ENCODE peak calls at places on chromosome 3, in ten cellular contexts. G is ovary; A is transverse colon; V is OCI-LY7; C is CD8-positive, alpha-beta memory T cell; E is vagina; J is SJCRH30; U is suprapubic skin; D is aorta; N is WERI-Rb-1. Q is an unnamed sample.

GRCh38 chr3:195616681-195617080 is 32.9 kb upstream of the APOD start:
- DNase-seq in G (no peak), A (no peak), V (no peak), C (no peak), E (no peak), J (no peak), U (no peak), D (no peak), N (no peak), Q (peak)

GRCh38 chr3:157232146-157232545 is 72.2 kb upstream of the CCNL1 start:
- DNase-seq in G (no peak), A (no peak), V (no peak), C (no peak), E (no peak), J (no peak), U (no peak), D (no peak), N (no peak), Q (no peak)

GRCh38 chr3:172176385-172176784 is 137.0 kb downstream of the FNDC3B start:
- DNase-seq in G (no peak), A (no peak), V (no peak), C (no peak), E (no peak), J (no peak), U (no peak), D (no peak), N (no peak), Q (no peak)

GRCh38 chr3:39278616-39278935 is 1.3 kb downstream of the CX3CR1 start:
- DNase-seq in G (no peak), A (no peak), V (no peak), C (no peak), E (peak), J (no peak), U (no peak), D (no peak), N (no peak), Q (no peak)

GRCh38 chr3:14440168-14440518 is 37.7 kb downstream of the SLC6A6 start:
- DNase-seq in G (no peak), A (no peak), V (no peak), C (no peak), E (no peak), J (no peak), U (no peak), D (no peak), N (no peak), Q (no peak)

GRCh38 chr3:121894191-121894990 is at the start of gene SLC15A2:
- DNase-seq in G (no peak), A (no peak), V (no peak), C (no peak), E (no peak), J (no peak), U (no peak), D (no peak), N (peak), Q (no peak)

GRCh38 chr3:43693594-43693993 is 2.9 kb downstream of the ABHD5 start:
- DNase-seq in G (no peak), A (no peak), V (no peak), C (no peak), E (no peak), J (no peak), U (no peak), D (no peak), N (no peak), Q (no peak)

GRCh38 chr3:163878396-163878795 is 1199.9 kb downstream of the SI start:
- DNase-seq in G (no peak), A (no peak), V (peak), C (no peak), E (no peak), J (no peak), U (no peak), D (no peak), N (no peak), Q (no peak)

GRCh38 chr3:43539321-43539720 is 82.5 kb downstream of the ANO10 start:
- DNase-seq in G (no peak), A (no peak), V (no peak), C (no peak), E (no peak), J (no peak), U (no peak), D (no peak), N (no peak), Q (no peak)

GRCh38 chr3:59771760-59772159 is 721.9 kb upstream of the CFAP20DC start:
- DNase-seq in G (no peak), A (no peak), V (no peak), C (no peak), E (no peak), J (no peak), U (no peak), D (no peak), N (no peak), Q (no peak)

GRCh38 chr3:147405552-147406254 is 640 bp downstream of the ZIC4 start:
- DNase-seq in G (no peak), A (no peak), V (no peak), C (no peak), E (peak), J (no peak), U (no peak), D (no peak), N (no peak), Q (peak)

GRCh38 chr3:5302661-5303060 is 115.2 kb downstream of the EDEM1 start:
- DNase-seq in G (no peak), A (no peak), V (no peak), C (no peak), E (no peak), J (no peak), U (no peak), D (no peak), N (no peak), Q (no peak)

GRCh38 chr3:52039426-52039825 is 16.9 kb downstream of the DUSP7 start:
- DNase-seq in G (no peak), A (no peak), V (no peak), C (no peak), E (no peak), J (no peak), U (no peak), D (no peak), N (no peak), Q (no peak)
- H3K27ac ChIP-seq in G (no peak), A (no peak), V (no peak), C (no peak), E (peak), J (peak), U (peak), D (no peak), N (no peak), Q (peak)

GRCh38 chr3:8914491-8914890 is 48.8 kb downstream of the RAD18 start:
- DNase-seq in G (no peak), A (no peak), V (no peak), C (no peak), E (no peak), J (no peak), U (no peak), D (no peak), N (no peak), Q (no peak)
- H3K27ac ChIP-seq in G (no peak), A (no peak), V (no peak), C (no peak), E (no peak), J (no peak), U (no peak), D (no peak), N (no peak), Q (no peak)

DNA sequence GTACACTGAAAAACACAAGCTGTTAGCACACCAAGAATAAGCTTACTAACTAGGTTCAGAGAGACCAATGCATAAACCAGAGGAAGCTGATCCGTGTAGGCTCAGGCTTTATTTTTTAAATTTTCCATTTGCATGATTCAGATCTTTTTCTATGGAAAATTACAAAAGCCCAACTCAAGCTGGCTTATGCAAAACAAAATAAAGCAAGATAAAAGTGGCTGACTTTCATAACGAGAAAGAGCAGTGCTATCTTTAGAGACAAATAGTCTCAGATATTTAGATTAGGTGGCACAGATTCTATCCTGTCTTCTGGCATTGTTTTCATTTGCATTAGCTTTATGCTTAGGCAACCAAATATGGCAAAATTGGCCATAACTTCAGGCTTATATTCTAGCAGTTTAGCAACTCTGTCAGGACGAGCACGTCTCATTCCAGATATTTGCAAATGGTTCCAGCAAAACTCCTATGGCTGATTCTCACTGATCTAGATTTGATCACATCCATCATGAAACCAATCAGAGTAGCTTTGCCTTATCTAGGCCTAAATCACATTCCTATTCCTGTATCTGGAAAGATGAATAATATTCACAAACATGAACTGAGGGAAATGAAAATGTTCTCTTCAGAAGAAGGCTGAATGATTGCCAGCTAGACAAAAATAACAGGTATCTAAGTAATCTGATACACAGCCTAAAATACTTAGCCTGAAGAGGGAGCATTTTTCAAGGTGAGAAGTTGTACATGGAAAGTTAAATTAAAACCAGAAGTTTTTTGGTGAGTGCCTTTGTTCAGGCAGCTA is 216.4 kb upstream of the DPPA4 start:
- DNase-seq in G (no peak), A (no peak), V (no peak), C (no peak), E (no peak), J (no peak), U (no peak), D (no peak), N (no peak), Q (no peak)
- H3K27ac ChIP-seq in G (no peak), A (no peak), V (no peak), C (no peak), E (no peak), J (no peak), U (no peak), D (peak), N (no peak), Q (no peak)

GRCh38 chr3:143851331-143852017 is 3.2 kb upstream of the SLC9A9 start:
- DNase-seq in G (no peak), A (no peak), V (no peak), C (no peak), E (no peak), J (no peak), U (no peak), D (no peak), N (no peak), Q (no peak)
- H3K27ac ChIP-seq in G (no peak), A (no peak), V (no peak), C (no peak), E (no peak), J (no peak), U (peak), D (no peak), N (no peak), Q (no peak)

DNA sequence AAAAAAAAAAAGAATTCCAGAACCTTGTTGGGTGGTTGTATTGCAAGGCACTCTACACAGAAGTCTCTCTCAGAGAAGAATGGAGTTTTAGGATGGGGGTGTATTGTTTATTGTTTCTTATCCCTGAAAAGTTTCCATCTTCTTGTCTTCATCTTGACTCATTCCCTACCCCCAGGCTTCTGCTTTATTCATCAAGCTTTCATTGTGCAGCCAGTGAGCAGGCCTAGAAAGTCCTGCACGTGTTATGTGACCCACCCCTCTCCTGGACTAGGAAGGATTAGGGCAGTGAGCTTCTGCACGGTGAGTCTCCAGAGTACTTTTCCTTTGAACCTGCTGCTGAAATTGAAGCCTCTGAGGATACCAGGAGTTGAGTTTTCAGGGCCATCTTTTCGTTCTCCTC is 150.9 kb upstream of the IL12A start:
- DNase-seq in G (no peak), A (no peak), V (no peak), C (no peak), E (no peak), J (no peak), U (no peak), D (no peak), N (no peak), Q (no peak)
- H3K27ac ChIP-seq in G (no peak), A (peak), V (no peak), C (no peak), E (peak), J (no peak), U (no peak), D (no peak), N (no peak), Q (no peak)

GRCh38 chr3:17013571-17013970 is 128.8 kb downstream of the PLCL2 start:
- DNase-seq in G (no peak), A (no peak), V (no peak), C (no peak), E (no peak), J (no peak), U (no peak), D (no peak), N (no peak), Q (no peak)
- H3K27ac ChIP-seq in G (no peak), A (no peak), V (no peak), C (no peak), E (no peak), J (no peak), U (no peak), D (no peak), N (no peak), Q (no peak)

DNA sequence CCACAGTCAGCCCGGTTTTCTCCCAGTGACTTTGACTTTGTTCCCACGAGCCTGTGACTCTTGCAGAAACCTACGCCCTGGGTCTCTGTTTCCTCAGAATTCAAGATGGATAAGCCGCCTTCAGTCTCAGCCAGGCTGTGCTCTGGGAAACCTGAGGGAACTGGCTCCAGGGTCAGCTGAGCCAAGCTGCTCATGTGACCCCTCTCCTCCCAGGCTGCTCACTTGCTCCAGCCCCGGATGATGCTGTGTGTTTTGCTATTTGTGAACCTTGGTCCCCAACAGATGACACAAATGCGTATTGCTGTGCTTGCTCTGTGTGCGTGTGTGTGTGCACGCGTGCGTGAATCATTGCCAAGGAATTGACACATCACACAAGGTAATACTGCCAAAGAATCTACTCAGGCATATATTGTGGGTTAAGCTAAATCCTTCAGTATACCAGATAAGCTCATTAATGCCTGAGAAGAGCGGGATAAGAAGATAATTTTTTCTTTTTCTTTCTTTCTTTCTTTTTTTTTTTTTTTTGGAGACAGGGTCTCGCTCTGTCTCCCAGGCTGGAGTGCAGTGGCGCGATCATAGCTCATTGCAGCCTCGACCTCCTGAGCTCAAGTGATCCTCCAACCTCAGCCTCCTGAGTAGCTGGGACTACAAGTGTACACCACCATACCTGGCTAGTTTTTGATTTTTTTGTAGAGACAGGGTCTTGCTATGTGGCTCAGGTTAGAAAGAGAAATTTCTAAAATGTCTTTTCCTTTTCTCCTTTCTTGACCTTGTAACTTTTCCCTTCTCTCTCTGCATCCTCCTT is 29.2 kb upstream of the UMPS start:
- DNase-seq in G (no peak), A (no peak), V (no peak), C (no peak), E (no peak), J (no peak), U (no peak), D (no peak), N (peak), Q (no peak)
- H3K27ac ChIP-seq in G (no peak), A (no peak), V (no peak), C (no peak), E (no peak), J (no peak), U (no peak), D (no peak), N (peak), Q (no peak)

GRCh38 chr3:133280591-133280990 is 119.3 kb upstream of the BFSP2 start:
- DNase-seq in G (no peak), A (no peak), V (no peak), C (no peak), E (no peak), J (peak), U (no peak), D (no peak), N (peak), Q (no peak)

GRCh38 chr3:133277813-133278212 is 122.0 kb upstream of the BFSP2 start:
- DNase-seq in G (no peak), A (no peak), V (no peak), C (no peak), E (no peak), J (no peak), U (no peak), D (no peak), N (no peak), Q (no peak)

GRCh38 chr3:133273346-133273745 is 126.5 kb upstream of the BFSP2 start:
- DNase-seq in G (no peak), A (no peak), V (no peak), C (no peak), E (no peak), J (no peak), U (no peak), D (no peak), N (no peak), Q (no peak)

GRCh38 chr3:133274477-133274876 is 125.4 kb upstream of the BFSP2 start:
- DNase-seq in G (no peak), A (no peak), V (no peak), C (no peak), E (no peak), J (no peak), U (no peak), D (no peak), N (no peak), Q (no peak)

GRCh38 chr3:133276594-133276993 is 123.3 kb upstream of the BFSP2 start:
- DNase-seq in G (no peak), A (no peak), V (peak), C (no peak), E (no peak), J (no peak), U (no peak), D (no peak), N (peak), Q (no peak)
- H3K27ac ChIP-seq in G (no peak), A (no peak), V (no peak), C (no peak), E (no peak), J (no peak), U (no peak), D (no peak), N (no peak), Q (no peak)

Q was measured in coronary artery.